ENCODE peak calls at places on chromosomes 16 and 17, in seven cellular contexts. Z is HL-60, P is fibroblast of lung, M is OCI-LY7, V is Panc1, S is GM12878, R is H7. J is an unnamed sample.

GRCh38 chr17:78993981-78994671 is 14.4 kb upstream of the LGALS3BP start:
- DNase-seq in S (no peak), M (no peak), Z (no peak), V (no peak), P (no peak), R (peak; percentile 50), J (no peak)

GRCh38 chr16:81415757-81416156 is 28.9 kb upstream of the CMIP start:
- DNase-seq in R (peak; percentile 70), M (no peak), V (no peak), P (no peak), Z (no peak), S (no peak), J (peak; percentile 67)

GRCh38 chr17:47775181-47775580 is 42.1 kb downstream of the TBX21 start:
- DNase-seq in S (no peak), P (no peak), R (no peak), Z (no peak), M (no peak), V (no peak), J (no peak)

GRCh38 chr17:50022463-50023130 is 27.6 kb upstream of the DLX3 start:
- DNase-seq in M (no peak), Z (no peak), S (no peak), P (no peak), R (no peak), V (no peak), J (no peak)

GRCh38 chr16:88775825-88776224 is 9.2 kb downstream of the PIEZO1 start:
- DNase-seq in V (no peak), P (no peak), R (no peak), M (no peak), S (no peak), Z (no peak), J (no peak)

GRCh38 chr17:80632046-80632581 is 87.5 kb downstream of the RPTOR start:
- DNase-seq in V (no peak), P (peak; percentile 26), S (no peak), M (no peak), Z (no peak), R (no peak), J (no peak)

GRCh38 chr16:89581045-89581695 is 5.6 kb downstream of the CPNE7 start:
- DNase-seq in V (no peak), M (no peak), Z (no peak), S (no peak), P (peak; percentile 99), R (no peak), J (no peak)

GRCh38 chr16:24775455-24775854 is 46.0 kb downstream of the TNRC6A start:
- DNase-seq in P (peak; percentile 55), M (no peak), S (no peak), R (no peak), V (no peak), Z (no peak), J (no peak)

GRCh38 chr17:42526031-42526444 is 10.0 kb upstream of the NAGLU start:
- DNase-seq in S (no peak), V (no peak), P (peak; percentile 21), M (no peak), Z (no peak), R (no peak), J (no peak)

GRCh38 chr16:10065014-10065413 is 117.2 kb downstream of the GRIN2A start:
- DNase-seq in P (no peak), M (no peak), V (no peak), Z (no peak), R (no peak), S (no peak), J (no peak)

GRCh38 chr17:61307905-61308886 is 91.4 kb upstream of the TBX2 start:
- DNase-seq in P (peak; percentile 100), S (no peak), Z (no peak), V (no peak), R (peak; percentile 69), M (no peak), J (peak; percentile 47)

GRCh38 chr17:42133461-42134041 is 10.9 kb downstream of the HSPB9 start:
- DNase-seq in S (no peak), M (peak; percentile 97), V (no peak), Z (no peak), R (no peak), P (no peak), J (no peak)

GRCh38 chr17:4696432-4696796 is 7.5 kb downstream of the PELP1 start:
- DNase-seq in R (no peak), Z (peak; percentile 31), P (no peak), V (no peak), S (peak; percentile 55), M (no peak), J (no peak)

GRCh38 chr16:70552675-70553074 is 29.1 kb downstream of the SF3B3 start:
- DNase-seq in Z (no peak), R (no peak), S (no peak), P (peak; percentile 38), M (no peak), V (no peak), J (no peak)

GRCh38 chr16:70551788-70552187 is 28.2 kb downstream of the SF3B3 start:
- DNase-seq in S (no peak), R (no peak), M (no peak), P (peak; percentile 38), V (no peak), Z (no peak), J (no peak)

GRCh38 chr16:70556063-70556462 is 32.4 kb downstream of the SF3B3 start:
- DNase-seq in S (no peak), V (no peak), P (no peak), Z (no peak), M (no peak), R (no peak), J (no peak)

GRCh38 chr16:70553645-70554044 is 30.0 kb downstream of the SF3B3 start:
- DNase-seq in S (no peak), R (no peak), M (no peak), V (no peak), P (peak; percentile 95), Z (no peak), J (no peak)

DNA sequence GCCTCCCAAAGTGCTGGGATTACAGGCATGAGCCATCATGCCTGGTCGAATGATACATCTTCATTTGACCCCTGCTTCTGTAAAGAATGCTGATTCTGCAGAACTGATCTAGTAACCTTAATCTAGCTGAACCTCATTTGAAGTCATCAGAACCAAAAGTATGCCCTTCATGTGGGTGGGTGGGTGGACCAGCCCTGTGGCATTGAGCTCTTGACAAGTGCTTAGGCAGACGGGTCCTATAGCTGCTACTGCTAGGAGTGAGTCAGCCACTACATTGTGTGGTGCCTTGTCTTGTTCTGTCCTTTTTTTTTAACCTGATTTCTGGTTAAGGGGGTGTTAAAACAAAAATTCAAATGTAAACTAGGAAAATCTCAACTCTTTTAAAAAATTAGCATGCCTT is 29.6 kb downstream of the SF3B3 start:
- DNase-seq in V (no peak), P (peak; percentile 63), S (no peak), R (no peak), M (no peak), Z (no peak), J (no peak)
- H3K4me3 ChIP-seq in V (no peak overlapping the region), P (no peak overlapping the region), S (no peak overlapping the region), R (no peak overlapping the region), M (no peak overlapping the region), Z (no peak overlapping the region), J (no peak overlapping the region)

GRCh38 chr16:3754304-3754703 is 37.0 kb upstream of the TRAP1 start:
- DNase-seq in P (no peak), V (no peak), M (no peak), R (no peak), Z (no peak), S (no peak), J (no peak)

GRCh38 chr16:3752984-3753383 is 35.7 kb upstream of the TRAP1 start:
- DNase-seq in R (no peak), V (no peak), M (no peak), P (no peak), S (no peak), Z (no peak), J (peak; percentile 15)

GRCh38 chr16:3754772-3755171 is 37.4 kb upstream of the TRAP1 start:
- DNase-seq in S (no peak), P (no peak), V (no peak), M (no peak), Z (no peak), R (no peak), J (no peak)

GRCh38 chr16:3755249-3755648 is 37.9 kb upstream of the TRAP1 start:
- DNase-seq in P (no peak), S (no peak), V (no peak), M (no peak), Z (no peak), R (no peak), J (no peak)

GRCh38 chr16:3751878-3752277 is 34.6 kb upstream of the TRAP1 start:
- DNase-seq in R (no peak), V (no peak), Z (no peak), M (no peak), P (no peak), S (no peak), J (no peak)
- H3K4me3 ChIP-seq in R (no peak overlapping the region), V (no peak overlapping the region), Z (no peak overlapping the region), M (no peak overlapping the region), P (no peak overlapping the region), S (no peak overlapping the region), J (no peak overlapping the region)

GRCh38 chr16:1941162-1941923 is 1.7 kb downstream of the MSRB1 start:
- DNase-seq in R (peak; percentile 79), Z (peak; percentile 68), M (peak; percentile 35), V (no peak), P (peak; percentile 33), S (no peak), J (peak; percentile 78)
- H3K4me3 ChIP-seq in R (no peak overlapping the region), Z (peak overlapping the region; percentile 98), M (peak overlapping the region; percentile 84), V (no peak overlapping the region), P (peak overlapping the region; percentile 81), S (peak overlapping the region; percentile 87), J (no peak overlapping the region)

GRCh38 chr17:39709319-39709997 is 9.6 kb downstream of the ERBB2 start:
- DNase-seq in M (no peak), P (no peak), V (no peak), S (no peak), R (no peak), Z (no peak), J (no peak)
- H3K4me3 ChIP-seq in M (no peak overlapping the region), P (no peak overlapping the region), V (no peak overlapping the region), S (no peak overlapping the region), R (no peak overlapping the region), Z (no peak overlapping the region), J (no peak overlapping the region)

J was measured in GM23338.